ENCODE peak calls at places on chromosomes 16 and 17, in five cellular contexts. B is GM12891, P is prostate gland, J is HepG2, V is spleen. N is an unnamed sample.

GRCh38 chr17:37461668-37462067 is 28.0 kb upstream of the DUSP14 start:
- DNase-seq in B (no peak), P (no peak), J (no peak), V (no peak), N (no peak)

GRCh38 chr17:79843917-79844815 is 4.9 kb upstream of the CBX4 start:
- DNase-seq in B (no peak), P (no peak), J (no peak), V (peak), N (peak)

GRCh38 chr16:72620348-72620747 is 427.6 kb downstream of the ZFHX3 start:
- DNase-seq in B (no peak), P (no peak), J (no peak), V (no peak), N (no peak)

GRCh38 chr17:82935944-82936767 is 96.3 kb upstream of the ZNF750 start:
- DNase-seq in B (no peak), P (no peak), J (no peak), V (peak), N (no peak)

GRCh38 chr17:60110586-60110985 is 31.9 kb upstream of the HEATR6 start:
- DNase-seq in B (no peak), P (no peak), J (no peak), V (peak), N (no peak)

GRCh38 chr16:55832788-55833583 is at the start of gene CES1:
- DNase-seq in B (no peak), P (no peak), J (peak), V (peak), N (peak)

GRCh38 chr17:62876063-62876462 is 67.9 kb upstream of the MARCHF10 start:
- DNase-seq in B (no peak), P (no peak), J (no peak), V (no peak), N (no peak)

GRCh38 chr16:85947511-85948509 is 48.8 kb downstream of the IRF8 start:
- DNase-seq in B (peak), P (no peak), J (no peak), V (no peak), N (peak)

GRCh38 chr17:21842332-21843317 is 150.3 kb downstream of the KCNJ18 start:
- DNase-seq in B (no peak), P (no peak), J (no peak), V (no peak), N (no peak)

GRCh38 chr17:55152236-55152635 is 112.5 kb upstream of the HLF start:
- DNase-seq in B (no peak), P (no peak), J (no peak), V (no peak), N (no peak)

GRCh38 chr16:19771796-19772195 is 53.7 kb downstream of the IQCK start:
- DNase-seq in B (no peak), P (no peak), J (no peak), V (no peak), N (no peak)

GRCh38 chr16:81866820-81867440 is 87.8 kb downstream of the PLCG2 start:
- DNase-seq in B (no peak), P (no peak), J (no peak), V (peak), N (peak)

GRCh38 chr16:85308585-85309540 is 196.6 kb upstream of the CIBAR2 start:
- DNase-seq in B (no peak), P (no peak), J (no peak), V (peak), N (no peak)

GRCh38 chr16:1768061-1768766 is 3.1 kb downstream of the NME3 start:
- DNase-seq in B (no peak), P (no peak), J (no peak), V (peak), N (no peak)

GRCh38 chr16:4850211-4850610 is 2.9 kb downstream of the UBN1 start:
- DNase-seq in B (no peak), P (no peak), J (no peak), V (no peak), N (no peak)

GRCh38 chr16:4344659-4345438 is 6.3 kb downstream of the PAM16 start:
- DNase-seq in B (no peak), P (no peak), J (peak), V (no peak), N (no peak)

GRCh38 chr16:53600076-53600475 is 97.1 kb upstream of the AKTIP start:
- DNase-seq in B (no peak), P (no peak), J (no peak), V (no peak), N (no peak)

GRCh38 chr16:85641776-85642176 is 28.7 kb downstream of the GSE1 start:
- DNase-seq in B (no peak), P (peak), J (no peak), V (no peak), N (peak)

GRCh38 chr17:51607512-51607911 is 347.2 kb downstream of the UTP18 start:
- DNase-seq in B (no peak), P (no peak), J (no peak), V (no peak), N (no peak)

GRCh38 chr17:80175411-80175810 is 5.6 kb downstream of the CARD14 start:
- DNase-seq in B (no peak), P (no peak), J (no peak), V (no peak), N (no peak)

GRCh38 chr17:68054296-68054900 is 18.9 kb downstream of the KPNA2 start:
- DNase-seq in B (no peak), P (no peak), J (no peak), V (no peak), N (no peak)

GRCh38 chr17:73308017-73308823 is 3.6 kb downstream of the CDC42EP4 start:
- DNase-seq in B (no peak), P (peak), J (peak), V (no peak), N (peak)

GRCh38 chr17:75406222-75406615 is 741 bp upstream of the GRB2 start:
- DNase-seq in B (no peak), P (no peak), J (no peak), V (no peak), N (no peak)

GRCh38 chr17:8791910-8792270 is 7.3 kb downstream of the MFSD6L start:
- DNase-seq in B (no peak), P (no peak), J (no peak), V (no peak), N (no peak)

GRCh38 chr17:13002761-13003453 is 14.9 kb downstream of the ELAC2 start:
- DNase-seq in B (no peak), P (peak), J (peak), V (no peak), N (peak)
- TF ChIP-seq POLR2AphosphoS5 in B (no peak), P (no peak), J (no peak), V (no peak), N (no peak)

GRCh38 chr16:28326881-28327610 is 34.7 kb downstream of the SBK1 start:
- DNase-seq in B (peak), P (no peak), J (peak), V (peak), N (peak)
- TF ChIP-seq POLR2AphosphoS5 in B (no peak), P (no peak), J (no peak), V (no peak), N (no peak)

GRCh38 chr17:78736526-78737079 is 45.5 kb downstream of the CYTH1 start:
- DNase-seq in B (no peak), P (peak), J (no peak), V (peak), N (peak)
- TF ChIP-seq POLR2AphosphoS5 in B (peak), P (peak), J (no peak), V (peak), N (peak)

DNA sequence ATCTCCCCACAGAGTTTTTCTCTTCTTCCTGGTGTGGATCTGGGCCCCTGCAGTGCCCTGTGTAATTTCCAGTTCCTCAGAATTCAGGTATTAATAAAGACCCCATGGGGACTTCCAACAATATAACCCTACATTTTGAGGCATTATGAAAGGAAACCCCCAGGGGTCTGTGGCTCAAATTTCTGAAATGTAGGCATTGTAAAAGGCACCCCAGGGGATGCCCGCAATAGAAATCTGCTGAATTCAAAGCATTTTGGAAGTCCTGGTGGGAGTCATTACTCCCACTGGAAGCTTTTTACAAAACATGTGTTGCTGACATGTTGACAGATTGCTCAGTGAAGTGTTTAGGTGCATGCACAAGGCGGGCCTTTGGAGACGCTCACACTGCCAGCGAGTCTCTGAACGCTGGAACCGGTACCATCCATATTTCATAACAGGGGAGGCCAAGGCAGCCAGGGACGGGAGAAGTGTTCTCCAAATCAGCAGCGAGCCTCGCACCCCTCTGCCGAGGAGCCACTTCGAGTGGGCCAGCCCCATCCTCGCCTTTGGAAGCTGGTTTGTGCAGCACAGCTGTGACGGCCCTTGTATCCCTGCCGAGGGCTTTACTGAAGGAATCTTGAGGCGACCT is 153.9 kb downstream of the ZNF423 start:
- DNase-seq in B (no peak), P (peak), J (no peak), V (no peak), N (peak)
- TF ChIP-seq POLR2AphosphoS5 in B (no peak), P (no peak), J (no peak), V (peak), N (no peak)